ENCODE peak calls at places on chromosomes 16 and 17, in four cellular contexts. B is tibial artery, X is WERI-Rb-1, D is thyroid gland. K is an unnamed sample.

GRCh38 chr17:6261496-6261895 is 173.4 kb downstream of the AIPL1 start:
- DNase-seq in B (no peak), X (peak), D (no peak), K (no peak)

GRCh38 chr16:88599092-88599733 is 29.0 kb downstream of the ZC3H18 start:
- DNase-seq in B (peak), X (no peak), D (peak), K (peak)

GRCh38 chr16:3282103-3282746 is 1.1 kb upstream of the ZNF263 start:
- DNase-seq in B (no peak), X (peak), D (no peak), K (no peak)

GRCh38 chr17:2700031-2700490 is 11.5 kb downstream of the CLUH start:
- DNase-seq in B (no peak), X (peak), D (no peak), K (peak)

GRCh38 chr17:67994827-67995567 is 1.3 kb downstream of the C17orf58 start:
- DNase-seq in B (peak), X (no peak), D (peak), K (no peak)

GRCh38 chr17:59493867-59494266 is 71.5 kb upstream of the DHX40 start:
- DNase-seq in B (no peak), X (no peak), D (no peak), K (no peak)

GRCh38 chr16:24253192-24253591 is 2.9 kb upstream of the CACNG3 start:
- DNase-seq in B (no peak), X (peak), D (no peak), K (no peak)

GRCh38 chr16:12009462-12009861 is 32.9 kb downstream of the SNX29 start:
- DNase-seq in B (no peak), X (no peak), D (no peak), K (no peak)

GRCh38 chr17:30396612-30397011 is 17.9 kb downstream of the CPD start:
- DNase-seq in B (no peak), X (no peak), D (no peak), K (no peak)

GRCh38 chr17:76307299-76307965 is 644 bp downstream of the QRICH2 start:
- DNase-seq in B (no peak), X (no peak), D (no peak), K (peak)

GRCh38 chr16:81514568-81515258 is 70.1 kb downstream of the CMIP start:
- DNase-seq in B (no peak), X (no peak), D (no peak), K (peak)

GRCh38 chr16:50657251-50657650 is 23.9 kb downstream of the SNX20 start:
- DNase-seq in B (no peak), X (no peak), D (no peak), K (no peak)

GRCh38 chr17:81120149-81120484 is 45.2 kb upstream of the PVALEF start:
- DNase-seq in B (no peak), X (no peak), D (no peak), K (no peak)

GRCh38 chr17:57442914-57443571 is 186.7 kb downstream of the MSI2 start:
- DNase-seq in B (no peak), X (no peak), D (peak), K (peak)

GRCh38 chr17:29572691-29573557 is 4.4 kb downstream of the TP53I13 start:
- DNase-seq in B (no peak), X (peak), D (no peak), K (peak)

GRCh38 chr16:81600275-81600674 is 155.7 kb downstream of the CMIP start:
- DNase-seq in B (no peak), X (no peak), D (no peak), K (no peak)

GRCh38 chr17:29357821-29358232 is 32.3 kb upstream of the TAOK1 start:
- DNase-seq in B (no peak), X (no peak), D (no peak), K (no peak)

GRCh38 chr16:11349599-11350276 is 4.5 kb downstream of the RMI2 start:
- DNase-seq in B (peak), X (no peak), D (peak), K (peak)

GRCh38 chr17:27481327-27481726 is 25.1 kb downstream of the KSR1 start:
- DNase-seq in B (no peak), X (no peak), D (no peak), K (no peak)

GRCh38 chr17:66255112-66255511 is 25.9 kb upstream of the APOH start:
- DNase-seq in B (no peak), X (peak), D (peak), K (no peak)

GRCh38 chr17:76498886-76499667 is 2.1 kb downstream of the RHBDF2 start:
- DNase-seq in B (no peak), X (peak), D (peak), K (no peak)

GRCh38 chr16:89572042-89572441 is 3.5 kb upstream of the CPNE7 start:
- DNase-seq in B (no peak), X (no peak), D (no peak), K (no peak)

GRCh38 chr16:13335894-13336293 is 434.5 kb downstream of the SHISA9 start:
- DNase-seq in B (no peak), X (peak), D (no peak), K (no peak)

GRCh38 chr16:50884066-50884860 is 142.4 kb downstream of the CYLD start:
- DNase-seq in B (no peak), X (peak), D (no peak), K (no peak)

GRCh38 chr16:30551781-30552180 is 6.4 kb downstream of the ZNF764 start:
- DNase-seq in B (no peak), X (no peak), D (no peak), K (no peak)

GRCh38 chr16:89581861-89582563 is 6.5 kb downstream of the CPNE7 start:
- DNase-seq in B (no peak), X (no peak), D (peak), K (no peak)

GRCh38 chr17:17603178-17603894 is 11.8 kb upstream of the PEMT start:
- DNase-seq in B (no peak), X (no peak), D (no peak), K (no peak)

GRCh38 chr17:28221751-28222414 is 97.1 kb upstream of the TMEM97 start:
- DNase-seq in B (no peak), X (no peak), D (no peak), K (no peak)

GRCh38 chr17:9644910-9645751 is at the start of gene USP43:
- DNase-seq in B (no peak), X (peak), D (peak), K (no peak)

GRCh38 chr17:78184868-78185267 is 2.0 kb downstream of the TK1 start:
- DNase-seq in B (no peak), X (no peak), D (peak), K (no peak)

GRCh38 chr17:78186689-78187595 is at the start of the genes AFMID and TK1:
- DNase-seq in B (peak), X (peak), D (peak), K (peak)

GRCh38 chr17:78184311-78184710 is 2.5 kb downstream of the TK1 start:
- DNase-seq in B (no peak), X (no peak), D (peak), K (peak)

GRCh38 chr17:78182504-78182903 is 4.3 kb downstream of the TK1 start:
- DNase-seq in B (no peak), X (no peak), D (no peak), K (no peak)

GRCh38 chr17:78185981-78186688 is 717 bp downstream of the TK1 start:
- DNase-seq in B (peak), X (peak), D (peak), K (peak)
- H3K4me3 ChIP-seq in B (peak), X (peak), D (peak), K (no peak)

GRCh38 chr17:50533185-50533584 is 650 bp downstream of the EPN3 start:
- DNase-seq in B (no peak), X (no peak), D (no peak), K (no peak)

GRCh38 chr17:50534979-50535326 is 2.4 kb downstream of the EPN3 start:
- DNase-seq in B (no peak), X (no peak), D (no peak), K (no peak)

GRCh38 chr17:50532452-50533024 is at the start of gene EPN3:
- DNase-seq in B (no peak), X (no peak), D (peak), K (no peak)

GRCh38 chr17:50534222-50534978 is 1.9 kb downstream of the EPN3 start:
- DNase-seq in B (no peak), X (no peak), D (peak), K (no peak)

DNA sequence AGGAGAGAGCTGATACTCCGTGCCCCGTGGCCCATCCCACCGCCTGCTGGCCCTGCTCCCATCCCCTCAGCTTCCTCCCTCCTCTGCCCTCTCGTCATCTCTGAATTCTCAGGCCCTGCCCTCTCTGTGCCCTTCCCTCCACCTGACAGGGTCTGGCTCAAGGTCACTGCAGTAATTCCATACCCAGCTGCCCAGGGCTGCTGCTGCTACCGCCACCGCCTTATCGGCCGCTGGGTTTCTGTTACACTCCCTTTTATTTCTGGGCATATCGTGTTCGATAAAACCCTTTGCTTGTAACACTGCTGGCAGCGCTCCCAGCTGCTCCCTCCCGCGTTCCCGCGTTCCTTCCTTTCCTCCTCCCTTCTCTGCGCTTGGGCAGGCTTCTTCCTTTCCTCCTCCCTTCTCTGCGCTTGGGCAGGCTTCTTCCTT is 1.2 kb downstream of the EPN3 start:
- DNase-seq in B (no peak), X (no peak), D (peak), K (no peak)
- H3K4me3 ChIP-seq in B (no peak), X (no peak), D (no peak), K (no peak)

DNA sequence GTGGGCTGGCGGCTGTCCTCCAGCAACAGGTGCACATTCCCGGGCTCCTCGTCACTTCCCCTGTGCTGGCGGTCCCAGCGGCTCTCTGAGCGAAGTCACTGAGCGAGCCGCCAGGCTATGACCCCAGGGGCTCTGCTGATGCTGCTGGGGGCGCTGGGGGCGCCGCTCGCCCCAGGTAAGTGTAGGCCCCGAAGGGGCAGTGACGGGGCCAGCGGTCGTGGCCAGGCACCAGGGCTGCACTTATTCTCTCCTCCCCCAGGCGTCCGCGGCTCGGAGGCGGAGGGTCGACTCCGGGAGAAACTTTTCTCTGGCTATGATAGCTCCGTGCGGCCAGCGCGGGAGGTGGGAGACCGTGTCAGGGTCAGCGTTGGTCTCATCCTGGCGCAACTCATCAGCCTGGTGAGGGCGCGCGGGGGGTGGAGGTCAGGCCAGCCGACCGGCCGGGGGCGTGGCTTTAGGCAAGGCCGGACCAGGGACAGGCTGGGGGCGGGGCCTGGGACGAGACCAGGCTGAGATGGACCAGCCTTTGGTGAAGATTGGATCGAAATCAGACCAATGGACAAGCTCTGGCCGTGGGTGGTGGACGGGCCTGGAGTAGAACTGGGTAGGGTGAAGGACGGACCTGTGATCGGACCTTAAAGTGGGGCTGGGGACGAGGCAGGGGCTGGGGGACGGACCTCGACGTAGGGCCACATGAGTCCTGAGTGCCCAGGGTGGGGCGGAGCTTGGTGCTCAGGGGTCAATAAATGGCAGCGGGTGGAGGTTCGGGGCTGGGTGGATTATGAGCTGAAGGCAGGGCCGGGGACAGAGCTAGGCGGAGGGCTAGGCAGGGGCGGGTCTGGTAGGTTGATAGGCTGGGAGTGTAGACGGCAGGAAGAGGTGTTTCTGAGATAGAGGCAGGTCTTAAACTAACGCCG is at the start of gene CHRNB1:
- DNase-seq in B (peak), X (no peak), D (peak), K (peak)
- H3K4me3 ChIP-seq in B (peak), X (no peak), D (peak), K (peak)

DNA sequence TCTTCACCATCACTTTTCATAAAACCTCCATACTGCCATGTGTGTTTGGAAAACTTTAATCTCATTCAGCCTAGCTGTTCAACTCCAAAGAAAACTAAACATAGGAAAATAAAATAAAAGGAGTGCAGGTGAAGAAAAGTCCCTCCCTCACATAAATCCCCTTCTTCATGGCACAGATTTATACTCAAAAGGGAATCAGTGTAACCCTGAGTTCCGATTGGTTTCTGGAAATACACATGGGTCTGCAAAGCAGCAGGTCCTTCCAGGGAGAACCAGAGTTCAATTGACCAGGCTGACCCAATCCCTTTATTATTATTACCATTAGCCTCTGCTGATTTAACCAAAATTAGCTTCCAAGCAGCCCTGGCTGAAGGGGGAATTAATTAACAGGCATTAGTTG is 8.9 kb upstream of the HOXB2 start:
- DNase-seq in B (no peak), X (no peak), D (no peak), K (no peak)
- H3K4me3 ChIP-seq in B (peak), X (no peak), D (no peak), K (peak)

GRCh38 chr16:4594433-4595410 is 20.0 kb downstream of the UBALD1 start:
- DNase-seq in B (no peak), X (no peak), D (peak), K (no peak)
- H3K4me3 ChIP-seq in B (no peak), X (no peak), D (no peak), K (no peak)

GRCh38 chr16:74995986-74996385 is 2.8 kb upstream of the ZNRF1 start:
- DNase-seq in B (no peak), X (no peak), D (no peak), K (no peak)

GRCh38 chr16:74987027-74987681 is 2.2 kb upstream of the WDR59 start:
- DNase-seq in B (no peak), X (no peak), D (no peak), K (no peak)

GRCh38 chr16:74990832-74991231 is 5.9 kb upstream of the WDR59 start:
- DNase-seq in B (no peak), X (no peak), D (no peak), K (no peak)

GRCh38 chr16:74991593-74992403 is 6.9 kb upstream of the WDR59 start:
- DNase-seq in B (no peak), X (no peak), D (no peak), K (no peak)

GRCh38 chr16:74991268-74991592 is 6.3 kb upstream of the WDR59 start:
- DNase-seq in B (no peak), X (no peak), D (no peak), K (no peak)
- H3K4me3 ChIP-seq in B (no peak), X (no peak), D (no peak), K (no peak)

GRCh38 chr16:68041783-68042182 is 18.7 kb downstream of the DUS2 start:
- DNase-seq in B (no peak), X (no peak), D (no peak), K (no peak)

GRCh38 chr16:68035227-68035626 is 12.1 kb downstream of the DUS2 start:
- DNase-seq in B (no peak), X (no peak), D (no peak), K (no peak)

GRCh38 chr16:68040506-68041288 is 17.6 kb downstream of the DUS2 start:
- DNase-seq in B (peak), X (peak), D (peak), K (peak)

GRCh38 chr16:68033101-68033500 is 10.0 kb downstream of the DUS2 start:
- DNase-seq in B (no peak), X (no peak), D (no peak), K (peak)

GRCh38 chr16:68037820-68038597 is 14.9 kb downstream of the DUS2 start:
- DNase-seq in B (no peak), X (no peak), D (no peak), K (no peak)
- H3K4me3 ChIP-seq in B (no peak), X (no peak), D (no peak), K (no peak)

GRCh38 chr16:63617990-63618763 is 1503.7 kb downstream of the CDH11 start:
- DNase-seq in B (no peak), X (peak), D (peak), K (peak)
- H3K4me3 ChIP-seq in B (no peak), X (peak), D (no peak), K (no peak)

GRCh38 chr16:74699666-74700065 is 996 bp downstream of the MLKL start:
- DNase-seq in B (no peak), X (no peak), D (no peak), K (no peak)
- H3K4me3 ChIP-seq in B (peak), X (peak), D (no peak), K (peak)

GRCh38 chr16:20875358-20875656 is 24.9 kb downstream of the DCUN1D3 start:
- DNase-seq in B (no peak), X (no peak), D (no peak), K (no peak)

GRCh38 chr16:20879175-20880053 is 20.7 kb downstream of the DCUN1D3 start:
- DNase-seq in B (no peak), X (no peak), D (no peak), K (no peak)

GRCh38 chr16:20874088-20874581 is 26.0 kb downstream of the DCUN1D3 start:
- DNase-seq in B (no peak), X (no peak), D (no peak), K (no peak)

GRCh38 chr16:20880867-20881866 is 19.0 kb downstream of the DCUN1D3 start:
- DNase-seq in B (no peak), X (no peak), D (no peak), K (no peak)

GRCh38 chr16:20878682-20879147 is 21.4 kb downstream of the DCUN1D3 start:
- DNase-seq in B (no peak), X (no peak), D (peak), K (no peak)
- H3K4me3 ChIP-seq in B (no peak), X (no peak), D (no peak), K (no peak)